ENCODE peak calls at places on chromosome 1, in eight cellular contexts. O is keratinocyte, P is cardiac muscle cell, Y is kidney, N is heart right ventricle, W is fibroblast of the aortic adventitia, X is astrocyte of the cerebellum, J is BE2C. Z is an unnamed sample.

GRCh38 chr1:164475834-164476233 is 83.2 kb upstream of the PBX1 start:
- DNase-seq in Y (no peak), J (peak; percentile 57), X (no peak), O (no peak), W (no peak), N (no peak), P (no peak), Z (no peak)

GRCh38 chr1:24952413-24952841 is 22.4 kb upstream of the RUNX3 start:
- DNase-seq in N (no peak), J (no peak), W (no peak), O (peak; percentile 40), X (no peak), Y (peak; percentile 43), P (no peak), Z (no peak)

GRCh38 chr1:165364432-165365133 is 8.1 kb upstream of the LMX1A start:
- DNase-seq in W (peak; percentile 59), Y (no peak), P (no peak), J (no peak), N (no peak), X (no peak), O (peak; percentile 66), Z (no peak)

GRCh38 chr1:235088907-235089306 is 39.7 kb downstream of the TOMM20 start:
- DNase-seq in O (no peak), P (no peak), W (no peak), Y (no peak), X (no peak), N (no peak), J (no peak), Z (no peak)

GRCh38 chr1:191641420-191642215 is 516.6 kb upstream of the RGS18 start:
- DNase-seq in P (no peak), X (no peak), O (no peak), J (no peak), N (no peak), W (peak; percentile 73), Y (no peak), Z (no peak)

GRCh38 chr1:125064481-125064880 is 3879.7 kb downstream of the SRGAP2C start:
- DNase-seq in N (no peak), X (no peak), J (no peak), W (no peak), O (no peak), Y (peak; percentile 41), P (no peak), Z (no peak)

GRCh38 chr1:30088594-30089556 is 634.5 kb downstream of the MATN1 start:
- DNase-seq in W (no peak), N (peak; percentile 38), X (no peak), Y (no peak), J (peak; percentile 72), P (peak; percentile 9), O (no peak), Z (peak; percentile 23)

GRCh38 chr1:85048296-85049064 is at the start of gene MCOLN3:
- DNase-seq in N (no peak), P (no peak), X (no peak), Y (peak; percentile 79), W (no peak), J (peak; percentile 6), O (no peak), Z (no peak)

GRCh38 chr1:14600405-14601150 is 2.1 kb downstream of the KAZN start:
- DNase-seq in P (no peak), X (no peak), J (no peak), N (no peak), Y (no peak), O (no peak), W (no peak), Z (no peak)

GRCh38 chr1:14598498-14599172 is at the start of gene KAZN:
- DNase-seq in P (no peak), J (peak; percentile 14), N (no peak), Y (peak; percentile 85), W (no peak), X (no peak), O (no peak), Z (no peak)

GRCh38 chr1:14598007-14598497 is 433 bp upstream of the KAZN start:
- DNase-seq in N (no peak), O (no peak), W (no peak), J (peak; percentile 10), Y (peak; percentile 75), P (no peak), X (no peak), Z (no peak)

GRCh38 chr1:14599787-14600186 is 1.3 kb downstream of the KAZN start:
- DNase-seq in X (no peak), J (no peak), O (no peak), N (no peak), P (no peak), W (no peak), Y (no peak), Z (no peak)

DNA sequence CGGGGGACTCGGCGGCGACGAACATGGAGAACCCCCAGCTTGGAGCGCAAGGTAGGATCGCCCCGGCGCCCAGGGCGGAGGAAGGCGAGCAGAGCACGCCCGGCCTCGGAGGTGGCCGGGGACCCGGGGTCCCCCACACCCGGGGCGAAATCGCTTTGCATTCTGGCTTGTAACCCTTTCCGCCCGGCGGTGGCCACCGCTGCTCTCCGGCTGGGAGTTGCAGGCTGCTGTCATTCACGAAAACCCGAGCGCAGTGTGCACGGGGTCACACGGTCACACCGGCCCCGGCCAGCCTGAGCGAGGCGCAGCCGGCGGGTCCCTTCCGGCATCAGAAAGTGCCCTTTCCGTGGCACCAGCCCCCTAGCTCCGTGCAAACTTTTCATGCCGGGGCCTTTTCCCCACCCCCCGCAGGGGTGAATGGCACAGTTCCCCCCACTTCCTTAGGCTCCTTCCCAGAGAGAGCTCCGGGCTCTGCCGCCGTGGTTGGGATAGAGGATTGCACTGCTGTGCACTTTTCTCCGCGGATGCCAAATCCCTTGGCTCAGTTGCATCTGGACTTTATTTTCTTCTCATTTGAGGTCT is 779 bp downstream of the KAZN start:
- DNase-seq in Y (peak; percentile 81), O (no peak), X (no peak), P (no peak), W (peak; percentile 15), N (no peak), J (no peak), Z (no peak)
- H3K4me3 ChIP-seq in Y (peak overlapping the region; percentile 43), O (peak overlapping the region; percentile 41), X (peak overlapping the region; percentile 69), P (peak overlapping the region; percentile 80), W (peak overlapping the region; percentile 57), N (peak overlapping the region; percentile 46), J (no peak overlapping the region), Z (peak overlapping the region; percentile 67)

GRCh38 chr1:228339059-228339704 is 67.5 kb downstream of the TRIM11 start:
- DNase-seq in N (no peak), X (no peak), J (no peak), Y (no peak), P (no peak), W (no peak), O (no peak), Z (no peak)

GRCh38 chr1:228339766-228340685 is 66.6 kb downstream of the TRIM11 start:
- DNase-seq in O (no peak), X (no peak), Y (peak; percentile 58), N (no peak), P (no peak), J (no peak), W (no peak), Z (no peak)

GRCh38 chr1:228337711-228338520 is 68.7 kb downstream of the TRIM11 start:
- DNase-seq in X (no peak), O (no peak), W (no peak), N (no peak), P (no peak), Y (peak; percentile 59), J (no peak), Z (no peak)

GRCh38 chr1:228337031-228337564 is 69.5 kb downstream of the TRIM11 start:
- DNase-seq in Y (peak; percentile 57), P (no peak), W (no peak), J (peak; percentile 5), O (no peak), X (no peak), N (no peak), Z (no peak)

GRCh38 chr1:228338521-228339051 is 68.0 kb downstream of the TRIM11 start:
- DNase-seq in P (no peak), Y (peak; percentile 53), J (peak; percentile 8), W (no peak), X (no peak), N (no peak), O (no peak), Z (no peak)
- TF ChIP-seq CTCF in P (no peak), Y (no peak), J (no peak), W (no peak), X (no peak), N (no peak), O (no peak), Z (no peak)

GRCh38 chr1:94929351-94929814 is 2.5 kb upstream of the CNN3 start:
- DNase-seq in X (no peak), Y (no peak), N (no peak), O (no peak), J (no peak), W (no peak), P (no peak), Z (no peak)

GRCh38 chr1:94927405-94928175 is 680 bp upstream of the CNN3 start:
- DNase-seq in X (peak; percentile 39), N (no peak), W (peak; percentile 65), P (peak; percentile 68), J (no peak), O (no peak), Y (no peak), Z (no peak)

GRCh38 chr1:94929816-94930215 is 2.9 kb upstream of the CNN3 start:
- DNase-seq in W (no peak), J (no peak), P (no peak), N (no peak), O (no peak), X (no peak), Y (no peak), Z (no peak)

GRCh38 chr1:94926915-94927404 is at the start of gene CNN3:
- DNase-seq in P (peak; percentile 97), Y (peak; percentile 98), X (peak; percentile 79), N (peak; percentile 91), W (peak; percentile 90), O (no peak), J (peak; percentile 92), Z (no peak)

DNA sequence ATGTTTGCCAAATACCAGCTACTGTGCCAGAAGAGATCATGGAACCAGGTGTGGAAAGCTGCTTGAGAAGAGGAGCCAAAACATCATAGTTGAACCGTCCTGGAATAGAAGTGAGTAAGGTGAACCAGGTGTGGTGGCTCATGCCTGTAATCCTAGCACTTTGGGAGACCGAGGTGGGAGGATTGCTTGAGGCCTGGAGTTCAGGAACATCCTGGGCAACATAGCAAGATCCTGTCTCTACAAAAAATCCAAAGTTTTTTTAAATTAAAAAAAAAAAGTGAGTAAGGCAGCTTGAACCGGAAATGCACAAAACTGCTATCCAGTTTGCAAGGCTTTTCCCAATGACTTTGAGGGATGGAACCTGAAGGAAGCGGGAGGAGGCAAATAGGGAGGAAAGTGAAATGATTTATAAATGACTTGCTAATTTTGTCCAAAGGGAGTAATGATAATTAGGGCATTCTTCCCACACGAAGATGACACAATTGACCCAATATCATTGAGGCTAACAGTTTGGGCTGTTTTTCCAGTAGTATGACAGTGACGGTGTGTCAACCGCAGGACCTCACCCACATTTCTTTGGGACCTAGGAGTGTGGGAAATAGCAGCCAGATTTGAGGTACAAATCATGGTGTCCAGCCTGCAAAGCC is 1.5 kb upstream of the CNN3 start:
- DNase-seq in X (no peak), W (no peak), N (no peak), Y (no peak), J (no peak), P (no peak), O (no peak), Z (no peak)
- H3K4me3 ChIP-seq in X (peak overlapping the region; percentile 96), W (peak overlapping the region; percentile 66), N (peak overlapping the region; percentile 94), Y (peak overlapping the region; percentile 82), J (no peak overlapping the region), P (peak overlapping the region; percentile 82), O (no peak overlapping the region), Z (peak overlapping the region; percentile 85)

DNA sequence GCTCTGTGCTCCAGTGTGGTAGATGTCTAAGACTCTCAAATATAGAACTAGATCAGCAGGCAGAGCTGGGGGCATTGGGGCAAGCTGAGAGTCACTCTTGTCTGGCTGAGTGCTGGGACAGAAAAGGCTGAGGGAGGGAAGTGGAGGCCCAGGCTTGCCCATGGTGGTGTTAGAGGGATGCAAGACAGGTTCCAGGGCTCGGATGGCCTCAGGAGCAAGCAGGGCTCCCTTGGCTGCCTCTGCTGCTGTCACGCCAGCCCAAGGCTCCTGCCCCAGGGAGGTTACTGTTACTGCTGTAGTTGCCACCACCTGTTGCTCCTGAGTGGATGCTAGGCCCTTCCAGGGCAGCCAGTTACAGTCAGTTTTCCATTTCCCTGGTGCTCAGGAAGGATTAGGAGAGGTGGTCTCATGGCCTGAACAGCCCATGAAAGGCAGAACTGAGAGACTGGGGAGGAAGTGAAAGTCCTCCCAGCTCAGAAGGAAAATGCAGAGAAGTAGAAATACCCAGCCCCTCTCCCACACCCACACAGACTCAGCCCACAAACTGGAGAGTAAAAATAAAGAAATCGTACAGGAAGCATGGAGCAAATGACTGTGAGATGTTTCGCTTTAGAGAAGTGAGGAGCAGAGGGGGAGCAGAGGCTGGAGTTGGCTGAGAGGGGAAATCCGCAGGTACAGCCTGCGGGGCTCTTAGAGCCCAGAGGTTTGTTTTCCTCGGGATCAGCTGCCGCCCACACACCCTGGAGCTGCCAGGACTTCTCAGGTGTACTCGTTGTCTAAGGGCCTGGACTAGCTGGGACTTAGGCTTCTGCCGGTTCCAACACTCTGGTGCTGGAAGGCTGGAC is 2.1 kb downstream of the IL6R start:
- DNase-seq in J (no peak), O (no peak), X (no peak), Y (no peak), N (no peak), W (no peak), P (no peak), Z (no peak)
- TF ChIP-seq CTCF in J (no peak), O (no peak), X (no peak), Y (no peak), N (no peak), W (no peak), P (no peak), Z (no peak)

Z was measured in epithelial cell of proximal tubule.